ENCODE peak calls at places on chromosomes 11 and 22, in ten cellular contexts. N is Calu3, T is BE2C, B is tibial artery, C is osteocyte, K is type B pancreatic cell, Q is AG10803, E is MCF 10A, D is transverse colon, F is cardiac muscle cell. U is an unnamed sample.
A peak's percentile ranks its signal among the peaks of the same experiment; 100 is the strongest.

GRCh38 chr11:119044708-119045107 is 12.3 kb downstream of the HYOU1 start:
- DNase-seq in N (no peak), T (no peak), B (no peak), C (no peak), K (no peak), Q (no peak), E (no peak), D (no peak), F (no peak), U (no peak)

GRCh38 chr11:67689178-67689577 is 14.8 kb upstream of the ALDH3B2 start:
- DNase-seq in N (no peak), T (no peak), B (no peak), C (no peak), K (no peak), Q (no peak), E (no peak), D (no peak), F (no peak), U (no peak)

GRCh38 chr11:112902411-112903011 is 58.7 kb upstream of the NCAM1 start:
- DNase-seq in N (no peak), T (no peak), B (no peak), C (no peak), K (no peak), Q (no peak), E (no peak), D (no peak), F (no peak), U (no peak)

GRCh38 chr11:76102772-76103171 is 103.5 kb downstream of the WNT11 start:
- DNase-seq in N (no peak), T (peak; percentile 40), B (no peak), C (no peak), K (no peak), Q (no peak), E (no peak), D (peak; percentile 35), F (no peak), U (no peak)

GRCh38 chr11:69474736-69475135 is 6.7 kb upstream of the LINC01488 start:
- DNase-seq in N (no peak), T (no peak), B (no peak), C (no peak), K (no peak), Q (no peak), E (no peak), D (no peak), F (no peak), U (no peak)

GRCh38 chr11:266676-267439 is 11.3 kb upstream of the NLRP6 start:
- DNase-seq in N (no peak), T (no peak), B (peak; percentile 66), C (peak; percentile 51), K (no peak), Q (no peak), E (peak; percentile 43), D (no peak), F (no peak), U (no peak)

GRCh38 chr22:50530857-50531545 is 1.2 kb upstream of the TYMP start:
- DNase-seq in N (peak; percentile 85), T (no peak), B (peak; percentile 91), C (peak; percentile 86), K (no peak), Q (peak; percentile 82), E (peak; percentile 94), D (peak; percentile 93), F (peak; percentile 74), U (peak; percentile 89)

GRCh38 chr11:8005556-8005955 is 18.4 kb downstream of the EIF3F start:
- DNase-seq in N (no peak), T (no peak), B (no peak), C (peak; percentile 56), K (no peak), Q (no peak), E (no peak), D (no peak), F (no peak), U (no peak)

DNA sequence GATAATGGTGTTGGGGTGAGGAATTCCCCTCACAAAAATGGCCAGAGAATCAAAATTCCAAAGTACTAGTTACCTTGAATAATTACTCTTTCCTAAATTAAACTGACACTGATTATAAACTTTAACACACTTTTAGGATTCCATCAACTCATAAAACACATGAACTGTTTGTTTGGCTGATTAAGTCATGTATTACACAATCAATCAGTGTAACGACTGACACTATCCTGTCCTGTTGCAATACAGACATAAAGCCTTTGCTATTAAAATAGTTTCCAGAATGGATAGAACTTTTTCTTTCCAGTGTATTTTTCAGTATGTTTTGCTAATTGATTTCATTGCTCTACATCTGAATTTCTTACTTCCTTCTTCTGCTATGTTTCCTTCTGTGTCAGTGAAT is 1709.4 kb upstream of the RAG2 start:
- DNase-seq in N (no peak), T (no peak), B (no peak), C (no peak), K (no peak), Q (no peak), E (no peak), D (no peak), F (no peak), U (no peak)
- TF ChIP-seq CTCF in N (no peak), T (no peak), B (no peak), C (no peak), K (no peak), Q (no peak), E (no peak), D (no peak), F (no peak), U (no peak)

GRCh38 chr11:57339305-57339704 is 1.2 kb downstream of the P2RX3 start:
- DNase-seq in N (no peak), T (no peak), B (no peak), C (no peak), K (no peak), Q (no peak), E (no peak), D (no peak), F (no peak), U (no peak)

GRCh38 chr11:57342702-57343101 is 4.5 kb downstream of the P2RX3 start:
- DNase-seq in N (no peak), T (no peak), B (no peak), C (no peak), K (no peak), Q (no peak), E (no peak), D (no peak), F (no peak), U (no peak)

GRCh38 chr11:57338152-57338551 is at the start of gene P2RX3:
- DNase-seq in N (no peak), T (peak; percentile 39), B (no peak), C (no peak), K (no peak), Q (no peak), E (no peak), D (no peak), F (no peak), U (no peak)

GRCh38 chr11:57341250-57341808 is 3.2 kb downstream of the P2RX3 start:
- DNase-seq in N (no peak), T (no peak), B (no peak), C (no peak), K (no peak), Q (no peak), E (no peak), D (no peak), F (no peak), U (no peak)

DNA sequence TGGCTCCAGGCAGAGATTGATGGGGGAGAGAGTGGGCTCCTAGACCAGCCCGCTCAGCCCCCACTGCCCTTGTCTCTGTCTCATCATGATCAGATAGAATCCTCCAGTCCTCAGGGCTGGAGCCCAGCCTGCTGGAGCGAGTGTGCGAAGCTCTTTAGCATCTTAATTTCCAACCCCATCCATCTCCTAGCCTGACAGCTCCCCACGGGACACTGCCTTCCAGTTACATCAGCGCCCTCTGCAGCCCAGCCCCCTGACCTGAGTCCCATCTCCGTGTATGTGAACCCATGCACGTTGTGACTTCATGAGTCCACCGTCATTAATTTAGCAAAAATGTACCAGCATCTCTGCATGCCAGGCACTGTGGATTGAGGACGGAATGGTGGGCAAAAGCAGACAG is 2.1 kb downstream of the P2RX3 start:
- DNase-seq in N (no peak), T (peak; percentile 60), B (no peak), C (no peak), K (no peak), Q (peak; percentile 20), E (peak; percentile 30), D (no peak), F (peak; percentile 72), U (no peak)
- TF ChIP-seq CTCF in N (no peak), T (peak; percentile 41), B (no peak), C (no peak), K (peak; percentile 18), Q (peak; percentile 26), E (no peak), D (no peak), F (peak; percentile 37), U (peak; percentile 23)

GRCh38 chr11:123650901-123651300 is 3.5 kb downstream of the SCN3B start:
- DNase-seq in N (no peak), T (no peak), B (no peak), C (no peak), K (no peak), Q (no peak), E (no peak), D (no peak), F (no peak), U (no peak)

GRCh38 chr11:123659311-123659710 is 4.9 kb upstream of the SCN3B start:
- DNase-seq in N (no peak), T (no peak), B (no peak), C (no peak), K (no peak), Q (no peak), E (no peak), D (no peak), F (no peak), U (no peak)

GRCh38 chr11:123654566-123655081 is at the start of gene SCN3B:
- DNase-seq in N (peak; percentile 74), T (peak; percentile 96), B (no peak), C (peak; percentile 85), K (peak; percentile 85), Q (peak; percentile 39), E (peak; percentile 67), D (peak; percentile 57), F (peak; percentile 90), U (peak; percentile 64)

GRCh38 chr11:123653997-123654565 is 343 bp downstream of the SCN3B start:
- DNase-seq in N (peak; percentile 20), T (no peak), B (no peak), C (no peak), K (no peak), Q (peak; percentile 34), E (peak; percentile 34), D (peak; percentile 25), F (peak; percentile 85), U (peak; percentile 74)

DNA sequence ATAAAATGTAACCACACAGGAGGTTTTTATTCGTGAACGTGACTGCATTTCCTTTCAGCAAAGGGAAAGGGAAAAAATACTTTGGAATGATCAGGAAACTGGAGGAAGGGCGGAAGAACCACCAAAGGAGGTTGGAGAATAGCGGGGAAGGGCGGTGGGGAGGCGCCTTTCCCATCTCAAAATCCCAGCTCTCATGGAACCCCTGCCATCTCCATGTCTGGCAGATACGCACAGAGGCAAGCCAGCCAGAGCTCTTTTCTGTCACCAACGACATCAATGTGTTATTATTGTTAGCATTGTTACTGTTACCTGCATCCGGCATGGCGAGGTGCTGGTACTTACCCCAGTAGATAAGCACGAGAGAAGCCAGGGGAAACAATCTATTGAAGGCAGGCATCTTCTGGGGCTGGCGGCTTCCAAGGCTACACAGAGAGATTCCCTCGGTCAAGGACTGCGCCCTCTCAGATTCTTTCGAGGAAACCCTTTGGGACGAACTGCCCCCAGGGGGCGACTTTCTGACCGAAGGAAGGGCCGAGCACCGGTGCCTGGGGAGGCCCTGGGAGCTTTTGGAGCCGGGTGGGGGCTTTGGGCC is 923 bp downstream of the SCN3B start:
- DNase-seq in N (peak; percentile 21), T (peak; percentile 84), B (no peak), C (no peak), K (no peak), Q (no peak), E (no peak), D (no peak), F (no peak), U (no peak)
- TF ChIP-seq CTCF in N (no peak), T (peak; percentile 74), B (no peak), C (no peak), K (peak; percentile 51), Q (no peak), E (peak; percentile 30), D (no peak), F (peak; percentile 23), U (no peak)

DNA sequence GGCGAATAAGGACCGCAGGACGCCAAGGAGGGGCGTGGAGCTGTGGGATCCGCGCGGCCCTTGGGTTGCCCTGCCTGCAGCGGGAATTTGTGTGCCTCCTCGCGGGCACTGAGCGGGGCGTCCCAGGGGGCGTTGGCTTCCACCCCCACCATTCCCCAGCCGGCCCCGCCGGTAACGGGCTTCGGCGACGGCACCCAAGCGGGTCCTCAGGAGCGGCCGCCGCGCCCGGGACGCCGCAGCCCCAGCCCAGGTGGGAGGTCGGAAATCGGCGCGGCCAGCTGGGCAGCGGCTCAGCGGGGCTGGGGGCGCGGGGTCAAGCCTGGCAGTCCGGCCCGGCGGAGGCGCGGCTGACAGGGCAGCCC is 320 bp downstream of the CLTCL1 start:
- DNase-seq in N (peak; percentile 31), T (peak; percentile 53), B (peak; percentile 72), C (peak; percentile 87), K (peak; percentile 76), Q (peak; percentile 20), E (peak; percentile 9), D (peak; percentile 40), F (peak; percentile 64), U (peak; percentile 41)
- TF ChIP-seq CTCF in N (no peak), T (no peak), B (no peak), C (no peak), K (peak; percentile 14), Q (peak; percentile 4), E (no peak), D (no peak), F (no peak), U (no peak)